ENCODE peak calls at places on chromosomes 16 and 17, in seven cellular contexts. M, S, Z, W, Q, V and F are unnamed samples.

GRCh38 chr16:57266531-57267268 is 17.8 kb downstream of the PLLP start:
- DNase-seq in M (no peak), S (no peak), Z (no peak), W (no peak), Q (no peak), V (no peak), F (peak; percentile 27)

GRCh38 chr16:80530479-80530878 is 10.3 kb upstream of the DYNLRB2 start:
- DNase-seq in M (no peak), S (no peak), Z (no peak), W (no peak), Q (no peak), V (no peak), F (no peak)

GRCh38 chr17:6496116-6496481 is 51.8 kb downstream of the PIMREG start:
- DNase-seq in M (no peak), S (no peak), Z (peak; percentile 72), W (no peak), Q (no peak), V (no peak), F (no peak)

GRCh38 chr17:15123593-15124590 is 141.2 kb downstream of the PMP22 start:
- DNase-seq in M (peak; percentile 76), S (no peak), Z (no peak), W (no peak), Q (no peak), V (no peak), F (no peak)

GRCh38 chr16:84851192-84852127 is 31.7 kb downstream of the CRISPLD2 start:
- DNase-seq in M (peak; percentile 98), S (no peak), Z (no peak), W (no peak), Q (peak; percentile 94), V (no peak), F (no peak)

GRCh38 chr16:83200005-83200779 is 573.4 kb downstream of the CDH13 start:
- DNase-seq in M (peak; percentile 22), S (no peak), Z (no peak), W (no peak), Q (no peak), V (no peak), F (no peak)

GRCh38 chr16:578870-579405 is 9.2 kb downstream of the PIGQ start:
- DNase-seq in M (peak; percentile 65), S (peak; percentile 67), Z (peak; percentile 94), W (no peak), Q (peak; percentile 60), V (no peak), F (peak; percentile 76)

GRCh38 chr16:71421911-71422310 is 19.9 kb downstream of the TLE7 start:
- DNase-seq in M (no peak), S (peak; percentile 76), Z (peak; percentile 77), W (peak; percentile 26), Q (peak; percentile 58), V (no peak), F (no peak)

GRCh38 chr16:2030036-2030435 is 3.3 kb downstream of the NHERF2 start:
- DNase-seq in M (no peak), S (no peak), Z (no peak), W (no peak), Q (no peak), V (no peak), F (no peak)

GRCh38 chr17:21345236-21345635 is 30.9 kb upstream of the KCNJ12 start:
- DNase-seq in M (no peak), S (no peak), Z (no peak), W (no peak), Q (no peak), V (no peak), F (no peak)

GRCh38 chr17:3542410-3543088 is 15.1 kb downstream of the TRPV3 start:
- DNase-seq in M (no peak), S (no peak), Z (no peak), W (no peak), Q (peak; percentile 21), V (no peak), F (no peak)

GRCh38 chr17:48045270-48046001 is 2.7 kb upstream of the NFE2L1 start:
- DNase-seq in M (no peak), S (peak; percentile 54), Z (no peak), W (no peak), Q (no peak), V (no peak), F (no peak)

GRCh38 chr16:85800321-85800669 is 800 bp downstream of the COX4I1 start:
- DNase-seq in M (no peak), S (no peak), Z (no peak), W (no peak), Q (peak; percentile 18), V (no peak), F (no peak)

DNA sequence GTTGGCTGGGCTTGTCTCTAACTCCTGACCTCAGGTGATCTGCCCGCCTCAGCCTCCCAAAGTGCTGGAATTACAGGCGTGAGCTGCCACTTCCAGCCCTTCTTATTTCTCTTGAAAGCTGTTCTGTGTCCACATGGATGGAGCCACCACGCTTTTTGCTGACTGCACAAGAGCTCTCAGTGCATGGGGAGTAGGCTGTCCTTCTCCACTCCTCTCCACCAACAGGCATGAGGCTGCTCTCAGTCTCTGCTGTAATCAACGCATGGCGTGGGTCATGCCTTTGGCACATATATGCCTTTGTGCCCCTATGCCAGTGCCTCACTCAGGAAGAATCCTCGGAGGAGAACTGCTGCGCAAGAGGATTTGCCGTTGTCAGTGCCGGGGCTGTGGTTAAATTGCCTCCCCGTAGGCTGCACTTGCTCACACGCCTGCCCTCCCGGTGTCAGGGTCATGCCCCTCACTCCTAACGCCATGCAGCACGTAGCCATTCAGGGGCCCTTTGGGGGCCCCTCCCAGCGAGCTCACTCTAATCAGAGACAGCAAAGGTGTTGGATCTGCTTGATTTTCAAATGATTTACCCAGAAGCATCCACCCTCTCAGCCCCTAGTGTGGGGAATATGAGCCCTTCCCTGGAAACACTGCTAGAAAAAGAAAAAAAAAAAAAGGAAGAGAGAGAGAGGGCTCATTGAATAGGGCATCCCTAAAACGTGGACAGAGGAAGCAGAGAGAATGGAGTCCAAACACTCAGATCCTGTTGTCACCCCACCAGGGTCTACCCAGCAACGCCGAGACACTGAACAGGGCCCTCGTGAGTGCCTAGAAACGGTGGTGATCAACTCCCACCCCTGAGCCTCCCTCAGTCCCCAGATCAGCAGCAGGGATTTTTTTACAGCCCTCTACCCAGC is 47.5 kb upstream of the ZCCHC14 start:
- DNase-seq in M (no peak), S (no peak), Z (no peak), W (no peak), Q (no peak), V (no peak), F (no peak)
- H2AFZ ChIP-seq in M (no peak overlapping the region), S (no peak overlapping the region), Z (no peak overlapping the region), W (no peak overlapping the region), Q (peak overlapping the region; percentile 36), V (no peak overlapping the region), F (no peak overlapping the region)

GRCh38 chr17:49968380-49969133 is 433 bp upstream of the DLX4 start:
- DNase-seq in M (peak; percentile 39), S (peak; percentile 89), Z (peak; percentile 96), W (peak; percentile 75), Q (peak; percentile 54), V (no peak), F (peak; percentile 38)
- TF ChIP-seq POLR2A in M (no peak), S (no peak), Z (peak; percentile 27), W (peak; percentile 58), Q (peak; percentile 35), V (peak; percentile 54), F (no peak)

DNA sequence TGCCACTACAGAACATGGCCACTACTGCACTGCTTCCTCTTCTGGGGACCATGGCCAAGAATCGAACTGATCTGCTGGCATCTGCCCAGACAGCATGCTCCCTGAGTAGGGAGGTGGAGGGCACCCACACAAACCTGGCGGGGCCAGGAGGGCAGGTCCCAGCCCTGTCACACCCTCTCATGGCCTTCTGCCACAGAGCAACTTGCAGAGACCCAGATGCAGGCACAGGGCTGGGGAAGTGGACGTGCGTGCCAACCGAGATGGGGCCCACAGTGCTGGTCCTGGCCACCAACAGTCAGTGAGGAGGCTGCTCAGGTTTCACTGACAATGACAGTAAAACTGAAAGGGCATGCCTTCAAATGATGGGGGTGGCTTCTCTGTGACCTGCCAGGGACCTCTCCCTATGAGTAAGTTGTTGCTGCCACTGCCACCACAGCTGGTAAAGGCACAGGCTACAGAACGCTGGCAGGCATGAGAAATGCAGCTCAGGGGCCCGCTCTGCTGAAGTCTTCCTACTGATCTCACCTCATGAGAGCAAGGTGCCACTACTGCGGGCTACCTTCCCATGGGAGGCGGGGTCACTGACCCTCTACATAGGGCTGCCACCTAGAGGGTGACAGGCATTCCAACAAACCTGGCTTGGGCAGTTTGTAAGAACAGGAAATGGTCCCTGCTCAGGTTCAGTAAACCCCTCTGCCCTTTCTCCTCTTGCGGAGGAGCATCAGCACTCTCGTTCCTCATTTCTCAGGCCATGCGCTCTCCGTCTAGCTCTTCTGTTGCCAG is 15.5 kb downstream of the HIC1 start:
- DNase-seq in M (no peak), S (no peak), Z (no peak), W (no peak), Q (no peak), V (peak; percentile 96), F (no peak)
- TF ChIP-seq CTCF in M (no peak), S (no peak), Z (peak; percentile 26), W (no peak), Q (peak; percentile 55), V (peak; percentile 22), F (no peak)

GRCh38 chr17:64309710-64310109 is 46.6 kb upstream of the TEX2 start:
- DNase-seq in M (no peak), S (no peak), Z (no peak), W (no peak), Q (no peak), V (no peak), F (peak; percentile 52)
- H2AFZ ChIP-seq in M (no peak overlapping the region), S (peak overlapping the region; percentile 14), Z (no peak overlapping the region), W (no peak overlapping the region), Q (no peak overlapping the region), V (no peak overlapping the region), F (peak overlapping the region; percentile 64)